ENCODE peak calls at places on chromosomes 4 and X, in four cellular contexts. D is B cell, P is retinal pigment epithelial cell, M is BE2C. F is an unnamed sample.

GRCh38 chrX:39318497-39319343 is 517.5 kb downstream of the MID1IP1 start:
- DNase-seq in P (no peak), D (no peak), M (no peak), F (no peak)

GRCh38 chr4:112978691-112979472 is 70.6 kb upstream of the ANK2 start:
- DNase-seq in M (no peak), P (peak), D (no peak), F (no peak)

GRCh38 chr4:89268572-89269180 is 38.9 kb downstream of the GPRIN3 start:
- DNase-seq in M (no peak), D (no peak), P (no peak), F (no peak)

GRCh38 chrX:71160475-71160874 is 15.8 kb downstream of the NLGN3 start:
- DNase-seq in D (no peak), P (no peak), M (no peak), F (no peak)

GRCh38 chr4:141501931-141502330 is 134.5 kb upstream of the IL15 start:
- DNase-seq in P (no peak), M (no peak), D (no peak), F (no peak)

GRCh38 chrX:111761578-111762135 is 80.7 kb downstream of the ALG13 start:
- DNase-seq in M (no peak), D (no peak), P (no peak), F (no peak)

GRCh38 chr4:81664079-81664478 is 192.4 kb upstream of the RASGEF1B start:
- DNase-seq in P (peak), D (no peak), M (no peak), F (no peak)

GRCh38 chrX:14673764-14674163 is 144.4 kb downstream of the GLRA2 start:
- DNase-seq in M (peak), P (peak), D (peak), F (peak)

GRCh38 chr4:8336412-8337075 is 67.0 kb downstream of the HTRA3 start:
- DNase-seq in D (no peak), P (no peak), M (no peak), F (no peak)

GRCh38 chr4:99301376-99302164 is 10.8 kb upstream of the ADH1A start:
- DNase-seq in P (no peak), D (no peak), M (no peak), F (no peak)

GRCh38 chr4:78661923-78662521 is 110.5 kb downstream of the ANXA3 start:
- DNase-seq in D (no peak), P (no peak), M (no peak), F (peak)

GRCh38 chr4:152676052-152676854 is 3.5 kb downstream of the TMEM154 start:
- DNase-seq in P (no peak), M (no peak), D (no peak), F (no peak)

GRCh38 chr4:32140636-32141035 is 1420.5 kb downstream of the PCDH7 start:
- DNase-seq in D (no peak), M (no peak), P (peak), F (no peak)

GRCh38 chr4:37953620-37954325 is 6.4 kb upstream of the PTTG2 start:
- DNase-seq in D (no peak), P (no peak), M (no peak), F (no peak)

GRCh38 chrX:119655125-119655524 is 37.8 kb downstream of the SEPTIN6 start:
- DNase-seq in D (no peak), M (peak), P (peak), F (no peak)

GRCh38 chr4:88938138-88938537 is 118.8 kb downstream of the FAM13A start:
- DNase-seq in P (peak), M (no peak), D (no peak), F (no peak)

GRCh38 chrX:65674351-65674893 is 7.0 kb downstream of the MSN start:
- DNase-seq in P (no peak), D (no peak), M (no peak), F (no peak)

GRCh38 chrX:101208152-101208905 is 11.3 kb upstream of the DRP2 start:
- DNase-seq in M (no peak), P (no peak), D (no peak), F (no peak)

GRCh38 chr4:13092702-13093101 is 391.4 kb downstream of the RAB28 start:
- DNase-seq in D (no peak), P (no peak), M (no peak), F (no peak)

DNA sequence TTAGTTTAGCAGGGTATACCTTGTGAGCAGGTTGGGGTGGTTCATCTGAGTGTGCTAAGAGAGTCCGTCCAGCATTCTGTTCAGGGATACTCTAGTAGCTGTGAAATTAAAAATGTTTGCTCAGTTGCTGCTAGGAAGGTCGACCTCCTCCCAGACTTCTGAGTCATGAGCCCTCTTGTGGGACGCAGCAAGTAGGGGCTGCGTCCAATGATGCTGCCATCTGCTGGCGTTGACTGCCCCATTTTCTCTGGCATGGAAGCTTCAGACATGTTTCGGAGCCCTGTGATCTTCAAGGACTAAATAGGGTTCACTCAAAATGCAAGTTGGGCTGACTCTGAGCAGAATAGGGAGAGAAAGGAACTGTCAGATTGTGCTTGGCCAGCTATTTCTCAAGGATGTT is 201.0 kb upstream of the ARSJ start:
- DNase-seq in P (no peak), M (peak), D (no peak), F (no peak)
- TF ChIP-seq CTCF in P (peak), M (peak), D (peak), F (peak)

GRCh38 chr4:103201254-103201653 is 3.1 kb upstream of the CENPE start:
- DNase-seq in D (no peak), P (no peak), M (no peak), F (no peak)

GRCh38 chr4:103199009-103199408 is 866 bp upstream of the CENPE start:
- DNase-seq in M (no peak), D (no peak), P (no peak), F (no peak)

GRCh38 chr4:103207673-103208072 is 9.5 kb upstream of the CENPE start:
- DNase-seq in M (peak), D (no peak), P (no peak), F (no peak)

GRCh38 chr4:103201724-103202123 is 3.6 kb upstream of the CENPE start:
- DNase-seq in M (no peak), D (no peak), P (no peak), F (no peak)

DNA sequence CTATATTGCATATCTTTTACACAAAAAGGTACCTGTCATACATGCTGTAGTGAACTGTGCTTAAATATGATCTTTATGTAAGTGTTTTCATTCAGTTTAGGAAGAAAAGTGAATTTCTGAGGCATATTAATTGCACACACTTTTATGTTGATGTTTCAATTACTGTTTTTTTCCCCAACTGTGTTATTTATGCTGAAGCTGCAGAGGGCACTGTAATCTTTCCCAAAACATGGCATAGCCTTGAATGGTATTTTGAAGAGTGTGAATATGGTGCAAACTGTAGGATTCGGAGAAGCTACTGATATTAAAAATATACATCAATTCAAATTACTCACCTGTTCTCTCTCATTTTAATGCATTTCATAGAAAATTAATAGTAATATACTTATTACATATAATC is 6.0 kb upstream of the CENPE start:
- DNase-seq in M (no peak), D (no peak), P (no peak), F (no peak)
- TF ChIP-seq CTCF in M (peak), D (no peak), P (peak), F (no peak)

GRCh38 chr4:174241162-174241561 is 42.3 kb downstream of the FBXO8 start:
- DNase-seq in M (no peak), D (no peak), P (no peak), F (no peak)
- TF ChIP-seq CTCF in M (no peak), D (no peak), P (no peak), F (no peak)

DNA sequence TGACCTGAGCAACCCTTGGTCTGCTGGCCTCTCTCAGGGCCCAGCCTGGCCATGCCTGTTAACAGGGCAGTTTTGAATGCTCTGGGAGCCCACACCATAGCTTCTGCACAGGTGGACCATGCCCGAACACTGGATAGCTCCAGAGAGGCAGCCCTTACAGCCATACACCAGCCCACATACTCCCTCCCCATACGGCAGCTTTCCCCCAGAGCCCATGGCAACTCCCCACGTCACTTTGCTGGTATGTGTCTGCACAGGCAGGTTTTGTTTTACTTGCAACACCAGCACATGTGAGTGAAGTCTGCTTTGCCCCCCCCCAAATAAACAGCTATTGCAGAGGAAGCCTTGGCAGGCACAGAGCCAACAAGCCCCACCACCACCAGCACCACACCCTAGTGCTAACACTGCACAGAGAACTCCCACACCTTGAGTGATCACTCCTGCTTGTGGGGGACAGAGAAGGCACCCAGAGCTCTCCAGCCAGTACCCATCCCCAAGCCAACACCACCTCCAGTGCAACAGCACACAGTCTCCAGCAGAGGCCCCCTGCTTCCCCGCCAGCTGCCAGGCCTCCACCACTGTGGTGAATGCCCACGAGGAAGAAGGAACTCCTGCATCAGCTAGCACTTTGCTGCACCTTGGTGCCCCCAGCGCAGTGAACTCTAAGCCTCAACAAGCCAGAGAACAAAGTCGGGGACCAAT is 87.3 kb downstream of the STPG2 start:
- DNase-seq in M (peak), D (no peak), P (no peak), F (no peak)
- TF ChIP-seq CTCF in M (peak), D (no peak), P (no peak), F (no peak)

DNA sequence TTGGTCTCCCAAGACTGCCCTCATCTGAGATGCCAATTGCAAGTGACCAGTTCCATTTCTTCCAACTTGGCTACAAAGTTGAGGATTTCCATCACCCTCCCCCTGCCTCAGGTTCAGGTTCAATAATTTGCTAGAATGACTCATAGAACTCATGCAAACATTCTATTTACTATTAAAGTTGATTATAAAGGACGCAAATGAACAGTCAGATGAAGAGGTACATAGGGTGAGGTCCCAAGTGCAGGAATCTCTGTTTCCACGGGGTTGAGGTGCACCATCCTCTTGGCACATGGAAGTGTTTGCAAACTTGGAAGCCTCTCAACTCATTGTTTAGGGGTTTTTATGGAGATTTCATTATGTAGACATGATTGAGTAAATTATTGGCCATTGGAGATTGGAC is 41.0 kb downstream of the FGFBP1 start:
- DNase-seq in P (no peak), D (no peak), M (no peak), F (no peak)
- TF ChIP-seq CTCF in P (no peak), D (no peak), M (no peak), F (no peak)

GRCh38 chrX:149950681-149951080 is 12.4 kb upstream of the EOLA2 start:
- DNase-seq in D (no peak), M (peak), P (no peak), F (peak)
- TF ChIP-seq CTCF in D (peak), M (peak), P (peak), F (no peak)

DNA sequence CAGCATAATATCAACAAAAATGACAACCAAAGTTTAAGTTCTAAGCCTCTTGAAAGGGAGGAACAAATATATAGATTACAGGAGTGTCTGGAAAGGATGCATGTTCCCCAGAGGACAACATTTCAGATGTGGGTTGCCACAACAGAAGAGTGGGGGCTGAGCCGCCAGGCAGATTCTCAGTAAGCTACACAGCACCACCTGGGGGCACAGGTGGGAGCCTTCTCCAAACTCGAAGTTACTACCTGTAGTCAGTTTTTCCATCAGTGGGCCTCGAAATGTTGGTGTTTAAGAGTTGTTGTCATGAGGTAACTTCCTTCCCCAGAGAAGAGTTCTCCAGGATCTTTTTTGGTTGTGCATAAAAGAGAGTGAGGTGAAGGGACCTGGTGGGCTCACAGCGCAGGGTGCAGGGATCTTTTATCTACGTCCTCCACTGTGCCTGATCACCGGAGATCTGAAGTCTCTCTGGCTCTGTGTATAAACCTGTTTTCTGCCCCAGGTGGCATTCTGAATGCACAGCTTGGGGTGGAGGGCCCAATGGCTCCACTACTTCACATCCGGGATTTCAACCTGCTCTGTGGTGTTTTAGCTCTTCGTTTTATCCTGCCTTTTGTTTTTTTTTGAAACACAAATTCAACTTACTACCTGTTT is 58.4 kb upstream of the STS start:
- DNase-seq in D (peak), M (peak), P (no peak), F (peak)
- TF ChIP-seq CTCF in D (peak), M (peak), P (peak), F (peak)

DNA sequence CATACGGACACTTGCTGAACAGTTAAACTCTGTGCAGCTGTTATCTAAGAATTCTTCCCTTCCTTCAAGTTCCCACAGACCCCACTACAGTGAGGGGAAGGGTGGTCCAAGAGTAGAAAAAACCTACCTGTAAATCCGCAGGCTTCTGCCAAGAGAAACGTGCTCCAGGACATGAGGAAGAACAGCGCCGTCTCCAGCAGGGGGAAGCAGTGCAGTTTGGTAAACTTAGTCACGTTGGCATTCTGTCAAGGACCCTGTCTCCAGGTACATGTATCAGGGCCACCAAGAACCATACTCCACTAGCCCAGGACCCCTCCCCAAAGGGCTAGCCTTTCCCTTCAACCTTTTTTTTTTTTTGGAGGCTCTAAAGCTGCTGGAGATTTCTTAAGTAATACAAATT is 79.9 kb downstream of the CHST7 start:
- DNase-seq in D (no peak), P (no peak), M (peak), F (no peak)
- TF ChIP-seq CTCF in D (no peak), P (peak), M (peak), F (no peak)

DNA sequence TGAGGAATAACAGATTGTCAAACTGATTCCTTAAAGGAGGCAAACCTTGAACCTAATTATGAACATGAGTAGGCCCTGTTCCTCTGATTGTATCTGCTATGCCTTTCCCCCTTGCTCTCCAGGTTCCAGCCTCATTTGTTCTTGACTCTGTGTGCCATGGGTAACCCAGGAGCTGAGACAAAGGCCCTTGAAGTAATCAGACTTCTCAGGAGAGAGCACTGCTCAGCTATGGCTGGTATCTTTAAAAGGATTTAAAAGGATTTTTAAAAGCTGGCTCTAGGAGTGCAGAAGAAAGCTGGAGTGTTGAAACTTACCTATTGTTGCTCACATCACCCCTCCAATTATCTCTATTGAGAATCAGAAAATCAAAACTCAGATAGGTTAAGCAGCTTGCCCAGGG is 1565.5 kb upstream of the AGA start:
- DNase-seq in M (no peak), D (no peak), P (no peak), F (no peak)
- TF ChIP-seq CTCF in M (no peak), D (no peak), P (no peak), F (no peak)